ENCODE peak calls at places on chromosomes 16 and 17, in five cellular contexts. T is GM12878, J is kidney glomerular epithelial cell, B is lung, Z is IMR-90. S is an unnamed sample.

GRCh38 chr17:70060415-70060814 is 14.6 kb upstream of the KCNJ16 start:
- DNase-seq in B (no peak), J (no peak), Z (peak; percentile 45), T (no peak), S (no peak)

GRCh38 chr16:85010446-85010930 is 847 bp downstream of the ZDHHC7 start:
- DNase-seq in T (no peak), J (no peak), B (no peak), Z (no peak), S (no peak)

GRCh38 chr16:30535106-30535776 is 583 bp upstream of the ZNF747 start:
- DNase-seq in T (no peak), J (no peak), B (no peak), Z (no peak), S (no peak)

GRCh38 chr17:69043098-69043497 is 17.6 kb downstream of the ABCA9 start:
- DNase-seq in B (no peak), T (no peak), Z (no peak), J (no peak), S (no peak)

GRCh38 chr17:77285594-77286390 is 145.0 kb downstream of the SEC14L1 start:
- DNase-seq in J (peak; percentile 66), B (peak; percentile 73), T (no peak), Z (peak; percentile 89), S (peak; percentile 94)

GRCh38 chr16:14301150-14302030 is 230.3 kb downstream of the MRTFB start:
- DNase-seq in J (peak; percentile 7), T (no peak), Z (no peak), B (no peak), S (peak; percentile 30)

GRCh38 chr16:19517424-19518089 is 4.3 kb downstream of the GDE1 start:
- DNase-seq in Z (peak; percentile 42), T (no peak), B (no peak), J (peak; percentile 5), S (no peak)

GRCh38 chr17:60840456-60840855 is 162.8 kb downstream of the BCAS3 start:
- DNase-seq in Z (peak; percentile 74), T (no peak), J (no peak), B (no peak), S (no peak)

GRCh38 chr16:86297391-86297790 is 212.9 kb upstream of the FOXF1 start:
- DNase-seq in T (no peak), Z (peak; percentile 74), J (no peak), B (no peak), S (peak; percentile 22)

GRCh38 chr17:60676758-60677307 is 818 bp upstream of the BCAS3 start:
- DNase-seq in T (no peak), Z (no peak), J (no peak), B (no peak), S (no peak)

GRCh38 chr16:78896280-78896679 is 704.3 kb downstream of the MAF start:
- DNase-seq in T (no peak), J (no peak), B (no peak), Z (no peak), S (no peak)

GRCh38 chr16:58454856-58455255 is 45.1 kb upstream of the NDRG4 start:
- DNase-seq in J (no peak), B (no peak), T (no peak), Z (no peak), S (no peak)

GRCh38 chr17:39702901-39703893 is 3.3 kb downstream of the ERBB2 start:
- DNase-seq in J (no peak), T (peak; percentile 25), B (no peak), Z (peak; percentile 11), S (no peak)

GRCh38 chr16:88503771-88504488 is 50.9 kb downstream of the ZFPM1 start:
- DNase-seq in B (no peak), Z (no peak), J (no peak), T (no peak), S (no peak)

GRCh38 chr17:7932483-7932891 is 481 bp downstream of the CNTROB start:
- DNase-seq in Z (peak; percentile 21), J (no peak), T (no peak), B (no peak), S (no peak)

GRCh38 chr17:77957215-77957868 is 1.2 kb upstream of the TNRC6C start:
- DNase-seq in B (no peak), Z (peak; percentile 29), J (no peak), T (peak; percentile 12), S (no peak)

GRCh38 chr16:72740346-72740745 is 307.6 kb downstream of the ZFHX3 start:
- DNase-seq in T (no peak), Z (peak; percentile 43), J (peak; percentile 47), B (no peak), S (peak; percentile 16)

GRCh38 chr17:78137392-78138203 is 7.0 kb downstream of the TMC8 start:
- DNase-seq in J (no peak), B (peak; percentile 35), Z (no peak), T (no peak), S (no peak)

GRCh38 chr17:5391678-5392077 is 27.8 kb downstream of the NUP88 start:
- DNase-seq in J (no peak), Z (peak; percentile 24), T (no peak), B (no peak), S (no peak)

GRCh38 chr16:14649816-14650215 is 17.1 kb downstream of the BFAR start:
- DNase-seq in Z (no peak), B (no peak), T (no peak), J (no peak), S (no peak)

GRCh38 chr17:82153745-82154375 is 55.8 kb upstream of the FASN start:
- DNase-seq in J (peak; percentile 61), B (peak; percentile 89), T (no peak), Z (peak; percentile 55), S (peak; percentile 39)

GRCh38 chr16:16857012-16857411 is 478.1 kb downstream of the NPIPA7 start:
- DNase-seq in J (no peak), B (no peak), Z (no peak), T (no peak), S (no peak)

GRCh38 chr16:85216522-85217375 is 104.5 kb upstream of the CIBAR2 start:
- DNase-seq in J (no peak), T (no peak), Z (no peak), B (no peak), S (no peak)

GRCh38 chr17:79974786-79975497 is 60.7 kb downstream of the TBC1D16 start:
- DNase-seq in J (no peak), Z (no peak), B (no peak), T (no peak), S (no peak)

GRCh38 chr17:82458885-82459424 is 414 bp downstream of the NARF start:
- DNase-seq in J (peak; percentile 24), T (no peak), Z (peak; percentile 19), B (no peak), S (no peak)

GRCh38 chr17:76032073-76032779 is 5.1 kb upstream of the EVPL start:
- DNase-seq in T (no peak), B (no peak), J (no peak), Z (no peak), S (no peak)

GRCh38 chr16:68421076-68421475 is 27.2 kb downstream of the SMPD3 start:
- DNase-seq in T (no peak), J (no peak), B (no peak), Z (no peak), S (no peak)

GRCh38 chr16:49458221-49458620 is 84.6 kb downstream of the C16orf78 start:
- DNase-seq in T (no peak), Z (no peak), J (no peak), B (no peak), S (no peak)

GRCh38 chr17:8150194-8151119 is 1.7 kb downstream of the PER1 start:
- DNase-seq in Z (no peak), J (no peak), B (no peak), T (no peak), S (no peak)

GRCh38 chr16:985237-985636 is 3.7 kb downstream of the SOX8 start:
- DNase-seq in B (no peak), Z (no peak), T (no peak), J (no peak), S (no peak)

GRCh38 chr17:7080445-7081041 is 492 bp upstream of the CLEC10A start:
- DNase-seq in T (no peak), Z (no peak), J (no peak), B (peak; percentile 39), S (no peak)

GRCh38 chr16:4692460-4693295 is 684 bp upstream of the NUDT16L1 start:
- DNase-seq in Z (no peak), T (no peak), B (peak; percentile 49), J (no peak), S (no peak)

GRCh38 chr16:17768257-17768656 is 297.5 kb upstream of the XYLT1 start:
- DNase-seq in J (peak; percentile 6), T (no peak), B (no peak), Z (peak; percentile 62), S (no peak)

GRCh38 chr16:71479420-71479819 is 9.7 kb downstream of the ZNF19 start:
- DNase-seq in Z (peak; percentile 34), T (no peak), B (no peak), J (no peak), S (no peak)

GRCh38 chr17:74758846-74759163 is 10.4 kb downstream of the NHERF1 start:
- DNase-seq in T (no peak), B (no peak), Z (peak; percentile 27), J (no peak), S (peak; percentile 63)

S was measured in NCI-H226.